ENCODE peak calls at places on chromosomes 11 and 22, in eight cellular contexts. M, H, Y, G, D, S, N and U are unnamed samples.

GRCh38 chr22:37427711-37428635 is 694 bp upstream of the ELFN2 start:
- DNase-seq in M (no peak), H (no peak), Y (no peak), G (no peak), D (no peak), S (no peak), N (no peak), U (no peak)

GRCh38 chr11:128615076-128615475 is 27.7 kb upstream of the ETS1 start:
- DNase-seq in M (no peak), H (no peak), Y (no peak), G (no peak), D (no peak), S (no peak), N (no peak), U (no peak)

GRCh38 chr11:121650520-121651266 is 197.9 kb upstream of the SORL1-AS1 start:
- DNase-seq in M (no peak), H (no peak), Y (peak; percentile 49), G (no peak), D (no peak), S (no peak), N (no peak), U (no peak)

GRCh38 chr11:134036484-134037092 is 32.3 kb upstream of the JAM3 start:
- DNase-seq in M (no peak), H (no peak), Y (no peak), G (no peak), D (no peak), S (no peak), N (no peak), U (no peak)

GRCh38 chr11:61771195-61771894 is 18.9 kb downstream of the MYRF start:
- DNase-seq in M (no peak), H (no peak), Y (no peak), G (no peak), D (no peak), S (no peak), N (no peak), U (no peak)

GRCh38 chr11:19770277-19770676 is 57.6 kb downstream of the NAV2 start:
- DNase-seq in M (no peak), H (no peak), Y (no peak), G (no peak), D (no peak), S (no peak), N (no peak), U (no peak)

GRCh38 chr11:69892237-69892985 is 73.2 kb upstream of the FGF3 start:
- DNase-seq in M (no peak), H (no peak), Y (no peak), G (no peak), D (no peak), S (no peak), N (no peak), U (no peak)

GRCh38 chr11:117170210-117170609 is 8.3 kb upstream of the SIDT2 start:
- DNase-seq in M (peak; percentile 26), H (no peak), Y (no peak), G (no peak), D (no peak), S (no peak), N (no peak), U (no peak)

GRCh38 chr11:66685276-66686099 is 7.8 kb upstream of the RBM4B start:
- DNase-seq in M (no peak), H (no peak), Y (no peak), G (no peak), D (no peak), S (no peak), N (no peak), U (no peak)

GRCh38 chr11:107696140-107696539 is 15.7 kb downstream of the SLN start:
- DNase-seq in M (peak; percentile 97), H (no peak), Y (no peak), G (peak; percentile 99), D (peak; percentile 91), S (peak; percentile 82), N (no peak), U (peak; percentile 78)

GRCh38 chr22:22068025-22068424 is 85.4 kb upstream of the TOP3B start:
- DNase-seq in M (no peak), H (no peak), Y (no peak), G (no peak), D (no peak), S (no peak), N (no peak), U (no peak)

GRCh38 chr22:22062306-22062793 is 79.8 kb upstream of the TOP3B start:
- DNase-seq in M (no peak), H (no peak), Y (no peak), G (no peak), D (no peak), S (no peak), N (no peak), U (no peak)

GRCh38 chr22:22061085-22062077 is 78.8 kb upstream of the TOP3B start:
- DNase-seq in M (peak; percentile 43), H (no peak), Y (no peak), G (peak; percentile 29), D (peak; percentile 12), S (no peak), N (peak; percentile 28), U (no peak)

GRCh38 chr22:22067192-22067591 is 84.6 kb upstream of the TOP3B start:
- DNase-seq in M (no peak), H (no peak), Y (no peak), G (no peak), D (no peak), S (no peak), N (no peak), U (no peak)

GRCh38 chr22:22064580-22064979 is 82.0 kb upstream of the TOP3B start:
- DNase-seq in M (no peak), H (no peak), Y (no peak), G (no peak), D (no peak), S (no peak), N (no peak), U (no peak)
- H3K4me3 ChIP-seq in M (no peak overlapping the region), H (no peak overlapping the region), Y (no peak overlapping the region), G (no peak overlapping the region), D (no peak overlapping the region), S (no peak overlapping the region), N (no peak overlapping the region), U (no peak overlapping the region)

GRCh38 chr22:24521791-24522245 is 26.7 kb downstream of the UPB1 start:
- DNase-seq in M (peak; percentile 60), H (peak; percentile 68), Y (peak; percentile 67), G (peak; percentile 83), D (peak; percentile 64), S (no peak), N (peak; percentile 57), U (peak; percentile 35)
- TF ChIP-seq CTCF in M (peak; percentile 52), H (peak; percentile 26), Y (peak; percentile 66), G (peak; percentile 71), D (peak; percentile 57), S (peak; percentile 32), N (peak; percentile 11), U (peak; percentile 65)

GRCh38 chr11:22343411-22344032 is 5.3 kb downstream of the SLC17A6 start:
- DNase-seq in M (no peak), H (no peak), Y (no peak), G (no peak), D (no peak), S (no peak), N (no peak), U (no peak)
- H3K4me3 ChIP-seq in M (no peak overlapping the region), H (no peak overlapping the region), Y (no peak overlapping the region), G (no peak overlapping the region), D (no peak overlapping the region), S (no peak overlapping the region), N (no peak overlapping the region), U (no peak overlapping the region)

GRCh38 chr22:49633010-49633324 is 194.7 kb downstream of the BRD1 start:
- DNase-seq in M (no peak), H (no peak), Y (no peak), G (no peak), D (no peak), S (no peak), N (no peak), U (no peak)
- TF ChIP-seq CTCF in M (no peak), H (no peak), Y (no peak), G (no peak), D (no peak), S (no peak), N (no peak), U (no peak)

GRCh38 chr22:38751422-38752346 is 4.1 kb downstream of the SUN2 start:
- DNase-seq in M (no peak), H (peak; percentile 83), Y (peak; percentile 92), G (no peak), D (peak; percentile 37), S (no peak), N (no peak), U (no peak)
- H3K4me3 ChIP-seq in M (no peak overlapping the region), H (peak overlapping the region; percentile 10), Y (peak overlapping the region; percentile 49), G (no peak overlapping the region), D (no peak overlapping the region), S (no peak overlapping the region), N (no peak overlapping the region), U (no peak overlapping the region)

DNA sequence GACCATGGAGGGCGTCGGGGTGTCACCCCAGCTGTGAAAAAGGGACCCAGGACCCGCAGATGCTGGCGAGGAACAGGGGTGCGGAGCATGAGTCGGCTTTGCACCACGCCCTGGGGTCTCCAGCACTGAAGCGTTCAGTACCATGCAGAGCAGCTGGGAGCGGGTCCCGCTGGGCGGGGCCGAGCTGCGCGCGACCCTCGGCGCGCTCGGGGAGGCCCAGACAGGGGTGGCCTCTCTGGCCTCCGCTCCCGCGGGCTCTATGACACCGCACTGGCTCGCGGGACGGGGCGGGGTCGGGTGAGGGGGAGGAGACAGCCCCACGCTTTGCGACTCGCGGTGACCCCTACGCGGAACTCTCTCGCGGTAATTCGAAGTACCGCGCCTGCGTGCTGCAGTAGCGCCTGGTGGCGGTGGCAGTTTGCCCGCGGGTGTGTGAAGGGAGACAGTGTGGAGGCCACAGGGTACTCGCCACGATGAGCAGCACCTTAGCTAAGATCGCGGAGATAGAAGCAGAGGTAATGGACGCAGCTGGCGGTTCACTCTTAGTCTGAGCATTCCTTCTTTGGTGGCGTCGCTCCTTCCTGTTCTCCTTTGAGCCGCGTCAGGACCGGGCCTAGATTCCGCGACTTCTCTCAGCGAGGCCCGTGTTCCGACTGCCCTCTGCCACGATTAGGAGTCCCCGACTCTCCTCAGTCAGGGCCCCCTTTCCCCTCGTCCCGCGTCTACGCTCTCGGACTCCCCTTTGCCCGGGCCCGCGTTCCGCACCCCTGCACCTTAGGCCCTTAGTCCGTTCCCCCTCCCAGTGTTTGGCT is at the start of gene DRG1:
- DNase-seq in M (peak; percentile 92), H (peak; percentile 98), Y (peak; percentile 97), G (peak; percentile 93), D (peak; percentile 95), S (peak; percentile 44), N (peak; percentile 98), U (peak; percentile 81)
- TF ChIP-seq CTCF in M (no peak), H (peak; percentile 19), Y (no peak), G (no peak), D (no peak), S (no peak), N (no peak), U (no peak)

DNA sequence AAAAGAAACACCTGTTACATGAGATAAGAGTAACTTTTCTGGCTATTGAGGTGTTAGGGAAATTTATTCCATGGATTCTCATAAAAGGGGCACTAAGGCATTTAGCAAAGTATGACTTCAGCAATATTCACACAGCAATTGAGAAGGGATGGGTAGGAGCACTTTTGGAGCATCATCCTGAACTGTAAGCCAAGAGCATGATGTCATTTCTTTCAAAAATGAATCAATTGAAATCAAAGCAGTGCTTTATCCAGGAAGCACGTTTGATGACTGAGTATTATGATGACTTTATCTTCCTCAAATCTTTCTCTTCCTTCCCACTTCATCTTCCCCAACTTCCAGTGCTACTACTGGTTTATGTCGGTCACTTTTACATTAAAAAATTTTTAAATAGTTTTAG is 140.4 kb downstream of the MYO18B start:
- DNase-seq in M (no peak), H (no peak), Y (no peak), G (no peak), D (no peak), S (no peak), N (no peak), U (no peak)
- H3K4me3 ChIP-seq in M (no peak overlapping the region), H (no peak overlapping the region), Y (no peak overlapping the region), G (no peak overlapping the region), D (no peak overlapping the region), S (no peak overlapping the region), N (no peak overlapping the region), U (no peak overlapping the region)

GRCh38 chr11:64839887-64840782 is 4.3 kb downstream of the CDC42BPG start:
- DNase-seq in M (no peak), H (no peak), Y (no peak), G (no peak), D (no peak), S (no peak), N (no peak), U (no peak)
- TF ChIP-seq CTCF in M (no peak), H (no peak), Y (no peak), G (no peak), D (no peak), S (no peak), N (no peak), U (no peak)